ENCODE peak calls at places on chromosome X, in seven cellular contexts. U is GM23338, R is left ventricle myocardium inferior, A is GM23248, Z is aorta, H is ascending aorta, L is right atrium auricular region. C is an unnamed sample.

GRCh38 chrX:145213504-145213903 is 33.8 kb upstream of the SPANXN1 start:
- DNase-seq in U (peak; percentile 17), R (no peak), A (peak; percentile 2), Z (no peak), H (no peak), L (no peak), C (no peak)

GRCh38 chrX:28717864-28718263 is 130.6 kb downstream of the IL1RAPL1 start:
- DNase-seq in U (no peak), R (no peak), A (no peak), Z (no peak), H (no peak), L (no peak), C (no peak)

GRCh38 chrX:48667504-48667903 is 16.1 kb upstream of the WAS start:
- DNase-seq in U (no peak), R (no peak), A (no peak), Z (no peak), H (no peak), L (no peak), C (no peak)

GRCh38 chrX:96004386-96004785 is 680.3 kb upstream of the DIAPH2 start:
- DNase-seq in U (no peak), R (no peak), A (no peak), Z (no peak), H (no peak), L (no peak), C (no peak)

GRCh38 chrX:23559975-23560374 is 107.3 kb upstream of the PRDX4 start:
- DNase-seq in U (peak; percentile 8), R (no peak), A (no peak), Z (no peak), H (no peak), L (no peak), C (no peak)

GRCh38 chrX:37834937-37835336 is 12.4 kb downstream of the DYNLT3 start:
- DNase-seq in U (no peak), R (no peak), A (no peak), Z (no peak), H (no peak), L (no peak), C (no peak)

GRCh38 chrX:108270739-108271396 is 167.4 kb downstream of the COL4A6 start:
- DNase-seq in U (no peak), R (no peak), A (peak; percentile 33), Z (no peak), H (no peak), L (no peak), C (no peak)

GRCh38 chrX:21735753-21736127 is 22.2 kb downstream of the SMPX start:
- DNase-seq in U (no peak), R (no peak), A (peak; percentile 51), Z (no peak), H (no peak), L (no peak), C (no peak)

GRCh38 chrX:123753656-123754350 is 21.0 kb upstream of the THOC2 start:
- DNase-seq in U (no peak), R (no peak), A (no peak), Z (no peak), H (no peak), L (no peak), C (no peak)

GRCh38 chrX:154378059-154378798 is 866 bp upstream of the EMD start:
- DNase-seq in U (peak; percentile 47), R (peak; percentile 56), A (peak; percentile 68), Z (peak; percentile 86), H (no peak), L (no peak), C (peak; percentile 76)

GRCh38 chrX:80430826-80431501 is 10.7 kb downstream of the TENT5D start:
- DNase-seq in U (peak; percentile 40), R (no peak), A (peak; percentile 0), Z (no peak), H (no peak), L (no peak), C (no peak)

GRCh38 chrX:101220881-101221280 is 1.3 kb downstream of the DRP2 start:
- DNase-seq in U (no peak), R (no peak), A (no peak), Z (no peak), H (no peak), L (no peak), C (no peak)

GRCh38 chrX:120446503-120446902 is 22.6 kb downstream of the LAMP2 start:
- DNase-seq in U (no peak), R (no peak), A (peak; percentile 59), Z (no peak), H (no peak), L (no peak), C (no peak)

GRCh38 chrX:120224388-120224787 is 26.2 kb upstream of the ZBTB33 start:
- DNase-seq in U (no peak), R (no peak), A (no peak), Z (no peak), H (no peak), L (no peak), C (no peak)

GRCh38 chrX:29665532-29665931 is 549.8 kb upstream of the MAGEB2 start:
- DNase-seq in U (no peak), R (no peak), A (no peak), Z (no peak), H (no peak), L (no peak), C (no peak)

GRCh38 chrX:53186363-53186762 is 38.6 kb downstream of the KDM5C start:
- DNase-seq in U (no peak), R (no peak), A (peak; percentile 64), Z (no peak), H (no peak), L (no peak), C (no peak)

GRCh38 chrX:106397788-106398538 is 213.8 kb upstream of the RADX start:
- DNase-seq in U (peak; percentile 21), R (no peak), A (no peak), Z (no peak), H (no peak), L (no peak), C (no peak)

GRCh38 chrX:6029014-6029413 is 199.7 kb downstream of the NLGN4X start:
- DNase-seq in U (no peak), R (no peak), A (no peak), Z (no peak), H (no peak), L (no peak), C (no peak)

GRCh38 chrX:108699368-108699767 is 37.0 kb downstream of the IRS4 start:
- DNase-seq in U (peak; percentile 49), R (no peak), A (peak; percentile 55), Z (no peak), H (no peak), L (no peak), C (no peak)

GRCh38 chrX:134670241-134670811 is 12.1 kb upstream of the PLAC1 start:
- DNase-seq in U (peak; percentile 9), R (no peak), A (peak; percentile 84), Z (peak; percentile 47), H (no peak), L (no peak), C (peak; percentile 55)

GRCh38 chrX:54044126-54044876 is at the start of gene PHF8:
- DNase-seq in U (peak; percentile 92), R (peak; percentile 93), A (peak; percentile 94), Z (peak; percentile 96), H (peak; percentile 78), L (peak; percentile 94), C (peak; percentile 97)

GRCh38 chrX:25721564-25721963 is 416.6 kb upstream of the MAGEB18 start:
- DNase-seq in U (peak; percentile 16), R (no peak), A (peak; percentile 2), Z (no peak), H (no peak), L (no peak), C (no peak)

GRCh38 chrX:40383969-40384368 is 196.8 kb upstream of the ATP6AP2 start:
- DNase-seq in U (no peak), R (no peak), A (no peak), Z (no peak), H (no peak), L (no peak), C (no peak)

GRCh38 chrX:107851215-107851614 is 25.5 kb downstream of the MID2 start:
- DNase-seq in U (no peak), R (no peak), A (no peak), Z (no peak), H (no peak), L (no peak), C (no peak)

DNA sequence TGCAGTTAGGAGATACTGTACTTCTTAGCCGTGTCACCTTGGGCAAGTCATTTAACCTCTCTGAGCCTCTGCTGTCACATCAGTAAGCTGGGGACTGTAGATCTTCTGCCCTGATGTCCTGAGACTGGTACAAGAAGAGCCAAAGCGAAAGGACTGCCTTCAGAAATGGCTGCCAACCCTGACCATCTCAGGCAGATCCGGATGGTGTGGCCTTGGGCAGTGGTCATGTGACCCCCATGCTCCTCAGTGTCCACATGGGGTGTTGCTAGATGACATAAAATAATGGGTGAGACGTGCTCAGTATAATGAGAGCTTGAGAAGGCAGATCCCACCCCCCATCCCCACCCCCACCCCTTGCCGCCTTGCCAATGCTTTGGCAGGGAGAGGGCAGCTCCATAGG is 60.4 kb upstream of the MTM1 start:
- DNase-seq in U (no peak), R (no peak), A (peak; percentile 9), Z (no peak), H (no peak), L (no peak), C (no peak)
- H3K4me1 ChIP-seq in U (peaks cover 10% of the 10 kb centered on the region), R (peaks cover 56% of the 10 kb centered on the region), A (peaks cover 30% of the 10 kb centered on the region), Z (no peaks in the 10 kb centered on the region), H (peaks cover 12% of the 10 kb centered on the region), L (peaks cover 34% of the 10 kb centered on the region), C (no peaks in the 10 kb centered on the region)

DNA sequence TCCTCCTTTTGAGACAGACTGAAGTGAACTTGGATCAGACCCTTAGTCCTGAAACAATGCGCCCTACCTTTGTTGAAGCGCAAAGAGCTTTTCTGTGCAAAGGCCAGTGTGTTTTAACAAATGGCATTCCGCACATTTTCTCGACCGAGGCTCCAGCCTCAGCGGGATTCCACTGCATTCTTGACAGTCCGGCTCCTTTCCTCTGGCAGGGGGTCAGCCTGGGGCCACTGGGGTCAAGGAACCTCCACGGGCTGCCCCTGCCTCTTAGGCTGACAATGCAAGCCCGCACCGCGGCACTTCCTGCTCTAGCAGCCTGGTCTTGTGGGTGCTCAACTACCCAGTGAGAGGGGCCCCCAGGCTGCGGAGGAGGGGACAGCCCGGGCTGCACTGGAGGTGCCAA is 47.2 kb upstream of the TFDP3 start:
- DNase-seq in U (peak; percentile 91), R (no peak), A (no peak), Z (no peak), H (no peak), L (no peak), C (no peak)
- H3K27ac ChIP-seq in U (no peak overlapping the region), R (no peak overlapping the region), A (no peak overlapping the region), Z (no peak overlapping the region), H (no peak overlapping the region), L (no peak overlapping the region), C (no peak overlapping the region)

GRCh38 chrX:149510386-149510785 is 5.3 kb upstream of the IDS start:
- DNase-seq in U (peak; percentile 40), R (no peak), A (peak; percentile 61), Z (no peak), H (no peak), L (no peak), C (no peak)
- H3K4me1 ChIP-seq in U (no peaks in the 10 kb centered on the region), R (peaks cover 3% of the 10 kb centered on the region), A (peaks cover 5% of the 10 kb centered on the region), Z (no peaks in the 10 kb centered on the region), H (no peaks in the 10 kb centered on the region), L (peaks cover 4% of the 10 kb centered on the region), C (no peaks in the 10 kb centered on the region)

GRCh38 chrX:117196481-117196880 is 733.7 kb upstream of the CT83 start:
- DNase-seq in U (peak; percentile 51), R (no peak), A (no peak), Z (no peak), H (no peak), L (no peak), C (no peak)
- H3K27ac ChIP-seq in U (peak overlapping the region; percentile 66), R (no peak overlapping the region), A (no peak overlapping the region), Z (no peak overlapping the region), H (no peak overlapping the region), L (no peak overlapping the region), C (no peak overlapping the region)

GRCh38 chrX:132613801-132614200 is 125.0 kb upstream of the MBNL3 start:
- DNase-seq in U (no peak), R (no peak), A (no peak), Z (no peak), H (no peak), L (no peak), C (no peak)
- H3K4me1 ChIP-seq in U (no peaks in the 10 kb centered on the region), R (no peaks in the 10 kb centered on the region), A (no peaks in the 10 kb centered on the region), Z (no peaks in the 10 kb centered on the region), H (no peaks in the 10 kb centered on the region), L (no peaks in the 10 kb centered on the region), C (no peaks in the 10 kb centered on the region)